ENCODE peak calls at places on chromosomes 13 and 19, in seven cellular contexts. E is amygdala; D is COLO829; U is T-helper 1 cell; L is mesothelial cell of epicardium; T is neuronal stem cell; J is stimulated activated CD4-positive, alpha-beta T cell treated with anti-CD3 and anti-CD28 coated beads, TNF-alpha, amount 100 ng/mL, for 24 hours. O is an unnamed sample.

GRCh38 chr13:21948781-21949474 is 278.1 kb downstream of the FGF9 start:
- DNase-seq in E (no peak), D (no peak), U (no peak), L (no peak), T (no peak), J (no peak), O (no peak)

GRCh38 chr19:7292352-7292949 is 1.8 kb downstream of the INSR start:
- DNase-seq in E (no peak), D (no peak), U (no peak), L (no peak), T (no peak), J (no peak), O (no peak)

GRCh38 chr19:49957262-49957915 is 3.6 kb downstream of the SIGLEC11 start:
- DNase-seq in E (no peak), D (no peak), U (no peak), L (no peak), T (no peak), J (no peak), O (no peak)

GRCh38 chr19:30172643-30173242 is 199.4 kb upstream of the ZNF536 start:
- DNase-seq in E (no peak), D (no peak), U (no peak), L (no peak), T (no peak), J (no peak), O (no peak)

GRCh38 chr13:22218784-22219183 is 547.9 kb downstream of the FGF9 start:
- DNase-seq in E (no peak), D (no peak), U (no peak), L (no peak), T (no peak), J (no peak), O (no peak)

GRCh38 chr19:32208060-32208459 is 137.3 kb upstream of the ZNF507 start:
- DNase-seq in E (no peak), D (no peak), U (no peak), L (no peak), T (no peak), J (no peak), O (no peak)

GRCh38 chr19:51090471-51090870 is 7.8 kb upstream of the KLK14 start:
- DNase-seq in E (no peak), D (no peak), U (no peak), L (no peak), T (no peak), J (no peak), O (no peak)

GRCh38 chr19:40954573-40954972 is 36.5 kb upstream of the CYP2B6 start:
- DNase-seq in E (no peak), D (no peak), U (no peak), L (no peak), T (no peak), J (no peak), O (no peak)

GRCh38 chr19:16373989-16374388 is 49.4 kb downstream of the KLF2 start:
- DNase-seq in E (no peak), D (no peak), U (peak), L (no peak), T (no peak), J (no peak), O (no peak)

O was measured in HL-60.